ENCODE peak calls at places on chromosomes 3 and 15, in six cellular contexts. J is upper lobe of right lung; V is fibroblast of lung; I is testis; Q is right lobe of liver; F is naive thymus-derived CD4-positive, alpha-beta T cell. H is an unnamed sample. For H3K4me1, the result is how much of the 10 kb centered on the place peaks cover.

GRCh38 chr3:62622553-62623174 is 249.3 kb upstream of the FEZF2 start:
- DNase-seq in J (no peak), V (peak), I (peak), Q (no peak), F (no peak), H (peak)

GRCh38 chr15:91553455-91553854 is 300.1 kb upstream of the SLCO3A1 start:
- DNase-seq in J (peak), V (no peak), I (no peak), Q (no peak), F (no peak), H (no peak)

GRCh38 chr3:24156466-24156865 is 211.4 kb downstream of the NR1D2 start:
- DNase-seq in J (no peak), V (no peak), I (no peak), Q (no peak), F (no peak), H (peak)

GRCh38 chr15:44340410-44340809 is 51.9 kb downstream of the GOLM2 start:
- DNase-seq in J (no peak), V (peak), I (no peak), Q (no peak), F (no peak), H (no peak)

GRCh38 chr3:62710761-62711160 is 164.5 kb downstream of the CADPS start:
- DNase-seq in J (no peak), V (no peak), I (no peak), Q (no peak), F (no peak), H (no peak)

GRCh38 chr3:191141728-191142127 is 57.3 kb upstream of the OSTN start:
- DNase-seq in J (no peak), V (peak), I (no peak), Q (no peak), F (no peak), H (no peak)

GRCh38 chr3:15493436-15493835 is 28.1 kb downstream of the COLQ start:
- DNase-seq in J (no peak), V (no peak), I (no peak), Q (no peak), F (no peak), H (no peak)

GRCh38 chr15:41892621-41893421 is 1.0 kb downstream of the SPTBN5 start:
- DNase-seq in J (peak), V (no peak), I (peak), Q (peak), F (peak), H (peak)

GRCh38 chr3:44114142-44114541 is 127.5 kb upstream of the TOPAZ1 start:
- DNase-seq in J (no peak), V (peak), I (peak), Q (no peak), F (peak), H (no peak)

DNA sequence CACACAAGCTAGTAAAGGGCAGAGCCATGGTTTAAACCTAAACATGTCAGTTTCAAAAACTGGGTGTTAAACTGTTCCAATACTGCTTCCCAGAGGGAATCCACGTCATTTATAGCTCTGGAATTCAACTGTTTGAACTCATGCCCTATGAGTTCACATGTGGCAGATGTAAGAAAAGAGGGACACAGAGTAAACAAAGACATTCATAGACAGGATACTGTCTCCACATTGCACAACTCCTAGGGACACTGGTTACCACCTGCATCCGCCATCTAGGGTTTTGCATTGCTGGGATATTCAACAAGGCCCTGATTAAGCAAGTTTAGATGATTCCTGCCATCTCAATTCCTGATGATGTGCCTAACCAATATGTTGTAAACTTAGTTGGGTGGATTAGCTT is 134.1 kb upstream of the COL8A1 start:
- DNase-seq in J (no peak), V (peak), I (no peak), Q (no peak), F (no peak), H (peak)
- H3K27ac ChIP-seq in J (no peak), V (peak), I (no peak), Q (no peak), F (no peak), H (no peak)

GRCh38 chr15:52417501-52417900 is 111.2 kb downstream of the MYO5A start:
- DNase-seq in J (no peak), V (peak), I (no peak), Q (no peak), F (no peak), H (no peak)
- H3K4me1 ChIP-seq in J (under half), V (under half), I (under half), Q (under half), F (under half), H (under half)

GRCh38 chr15:78810377-78811123 is 714 bp downstream of the ADAMTS7 start:
- DNase-seq in J (peak), V (peak), I (peak), Q (peak), F (peak), H (peak)
- H3K27ac ChIP-seq in J (peak), V (no peak), I (peak), Q (no peak), F (no peak), H (no peak)

DNA sequence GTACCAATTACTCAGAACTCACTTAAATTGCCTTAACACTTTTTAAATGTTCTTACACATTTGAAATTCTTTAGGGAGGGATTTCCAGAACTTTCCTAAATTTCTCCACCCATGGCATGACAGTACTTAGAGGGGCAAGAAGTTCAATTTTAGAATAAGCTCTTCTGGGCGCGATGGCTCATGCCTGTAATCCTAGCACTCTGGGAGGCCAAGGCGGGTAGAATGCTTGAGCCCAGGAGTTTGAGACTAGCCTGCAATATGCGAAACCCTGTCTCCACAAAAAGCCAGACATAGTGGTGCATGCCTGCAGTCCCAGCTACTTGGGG is 10.6 kb downstream of the FAM131A start:
- DNase-seq in J (no peak), V (no peak), I (no peak), Q (no peak), F (no peak), H (no peak)
- H3K4me1 ChIP-seq in J (under half), V (under half), I (half or more), Q (under half), F (under half), H (under half)

H was measured in SJCRH30.